ENCODE peak calls at places on chromosomes 7 and 10, in six cellular contexts. Y is Panc1, B is upper lobe of left lung, V is heart left ventricle, H is upper lobe of right lung, U is heart right ventricle. F is an unnamed sample.

GRCh38 chr7:151859111-151859947 is 17.6 kb downstream of the PRKAG2 start:
- ATAC-seq in B (no peak), V (peak; percentile 84), H (no peak), Y (no peak), U (peak; percentile 85), F (no peak)

GRCh38 chr10:30422296-30422695 is 11.7 kb upstream of the MAP3K8 start:
- ATAC-seq in H (no peak), U (no peak), B (no peak), Y (no peak), V (no peak), F (no peak)

GRCh38 chr10:124063736-124064135 is 29.7 kb downstream of the CHST15 start:
- ATAC-seq in Y (peak; percentile 90), V (no peak), B (peak; percentile 82), U (peak; percentile 42), H (peak; percentile 69), F (peak; percentile 64)

GRCh38 chr7:66281678-66282593 is 76.8 kb downstream of the TPST1 start:
- ATAC-seq in U (peak; percentile 62), Y (peak; percentile 83), B (peak; percentile 89), H (peak; percentile 70), V (peak; percentile 78), F (peak; percentile 69)

GRCh38 chr10:92691042-92691590 is 1.4 kb downstream of the HHEX start:
- ATAC-seq in B (no peak), U (no peak), V (no peak), Y (no peak), H (no peak), F (no peak)

GRCh38 chr10:15627617-15628196 is 92.0 kb downstream of the ITGA8 start:
- ATAC-seq in H (no peak), B (no peak), Y (no peak), U (no peak), V (no peak), F (no peak)

GRCh38 chr7:2403014-2403717 is at the start of gene CHST12:
- ATAC-seq in U (peak; percentile 92), B (peak; percentile 94), H (peak; percentile 95), Y (peak; percentile 85), V (peak; percentile 89), F (peak; percentile 90)

GRCh38 chr10:127889605-127890195 is 3.0 kb downstream of the CLRN3 start:
- ATAC-seq in Y (no peak), U (peak; percentile 61), H (peak; percentile 70), V (peak; percentile 69), B (peak; percentile 60), F (peak; percentile 48)

GRCh38 chr10:42887734-42888503 is 105.3 kb downstream of the BMS1 start:
- ATAC-seq in U (no peak), V (no peak), H (no peak), B (no peak), Y (no peak), F (no peak)

GRCh38 chr10:74026428-74026979 is 28.6 kb downstream of the VCL start:
- ATAC-seq in V (peak; percentile 38), U (no peak), H (no peak), B (peak; percentile 17), Y (no peak), F (no peak)

GRCh38 chr7:2614646-2615330 is 17.0 kb upstream of the TTYH3 start:
- ATAC-seq in B (no peak), U (no peak), Y (no peak), H (no peak), V (no peak), F (no peak)

GRCh38 chr10:44195120-44196007 is 189.5 kb downstream of the CXCL12 start:
- ATAC-seq in Y (peak; percentile 80), H (peak; percentile 32), V (peak; percentile 86), B (peak; percentile 80), U (peak; percentile 68), F (peak; percentile 65)

GRCh38 chr10:43121444-43121843 is 16.8 kb upstream of the CSGALNACT2 start:
- ATAC-seq in V (no peak), H (peak; percentile 47), Y (no peak), U (no peak), B (no peak), F (no peak)

GRCh38 chr10:6343321-6344010 is 140.7 kb downstream of the PFKFB3 start:
- ATAC-seq in B (no peak), Y (no peak), V (no peak), U (no peak), H (no peak), F (no peak)

GRCh38 chr10:21166557-21167287 is 269.6 kb upstream of the NEBL start:
- ATAC-seq in V (no peak), U (no peak), Y (peak; percentile 73), H (peak; percentile 93), B (peak; percentile 72), F (no peak)

GRCh38 chr7:86991844-86992243 is 67.6 kb downstream of the ELAPOR2 start:
- ATAC-seq in H (no peak), Y (no peak), V (no peak), B (no peak), U (no peak), F (no peak)

GRCh38 chr10:71933651-71934050 is 30.5 kb upstream of the CHST3 start:
- ATAC-seq in B (no peak), Y (no peak), H (no peak), U (no peak), V (no peak), F (no peak)

DNA sequence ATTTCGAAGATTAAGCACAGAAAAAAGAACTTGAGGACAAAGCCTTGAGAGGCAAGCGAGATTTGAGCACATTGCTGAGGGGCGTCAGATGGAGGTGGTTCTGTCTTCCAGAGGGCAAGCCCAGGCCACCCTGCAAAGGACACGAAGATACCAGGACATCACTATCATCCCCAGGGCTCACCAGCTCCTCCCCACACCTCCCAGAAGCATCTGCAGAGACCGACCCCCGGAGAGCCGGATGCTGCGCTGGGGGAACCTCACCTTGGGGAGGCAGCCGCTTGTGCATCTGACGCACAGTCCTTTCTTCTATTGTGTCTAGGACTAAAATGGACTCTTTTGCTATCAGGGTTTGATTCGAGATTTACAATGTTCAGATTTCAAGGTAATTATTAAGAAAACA is 259.7 kb downstream of the DNAJB6 start:
- ATAC-seq in Y (no peak), U (no peak), V (no peak), B (no peak), H (no peak), F (no peak)
- H3K4me3 ChIP-seq in Y (no peak overlapping the region), U (no peak overlapping the region), V (no peak overlapping the region), B (no peak overlapping the region), H (no peak overlapping the region), F (no peak overlapping the region)

GRCh38 chr10:69093933-69094332 is 6.0 kb downstream of the SRGN start:
- ATAC-seq in Y (peak; percentile 56), H (peak; percentile 42), V (no peak), U (no peak), B (no peak), F (no peak)
- H3K4me3 ChIP-seq in Y (no peak overlapping the region), H (no peak overlapping the region), V (no peak overlapping the region), U (no peak overlapping the region), B (no peak overlapping the region), F (no peak overlapping the region)

GRCh38 chr10:121679916-121680315 is 81.7 kb upstream of the FGFR2 start:
- ATAC-seq in V (no peak), B (no peak), H (no peak), Y (no peak), U (no peak), F (no peak)
- H3K4me3 ChIP-seq in V (no peak overlapping the region), B (no peak overlapping the region), H (no peak overlapping the region), Y (no peak overlapping the region), U (no peak overlapping the region), F (no peak overlapping the region)

GRCh38 chr10:9807848-9808247 is 1209.8 kb upstream of the CELF2 start:
- ATAC-seq in Y (no peak), H (no peak), V (no peak), B (no peak), U (no peak), F (no peak)
- H3K4me3 ChIP-seq in Y (no peak overlapping the region), H (no peak overlapping the region), V (no peak overlapping the region), B (no peak overlapping the region), U (no peak overlapping the region), F (no peak overlapping the region)

DNA sequence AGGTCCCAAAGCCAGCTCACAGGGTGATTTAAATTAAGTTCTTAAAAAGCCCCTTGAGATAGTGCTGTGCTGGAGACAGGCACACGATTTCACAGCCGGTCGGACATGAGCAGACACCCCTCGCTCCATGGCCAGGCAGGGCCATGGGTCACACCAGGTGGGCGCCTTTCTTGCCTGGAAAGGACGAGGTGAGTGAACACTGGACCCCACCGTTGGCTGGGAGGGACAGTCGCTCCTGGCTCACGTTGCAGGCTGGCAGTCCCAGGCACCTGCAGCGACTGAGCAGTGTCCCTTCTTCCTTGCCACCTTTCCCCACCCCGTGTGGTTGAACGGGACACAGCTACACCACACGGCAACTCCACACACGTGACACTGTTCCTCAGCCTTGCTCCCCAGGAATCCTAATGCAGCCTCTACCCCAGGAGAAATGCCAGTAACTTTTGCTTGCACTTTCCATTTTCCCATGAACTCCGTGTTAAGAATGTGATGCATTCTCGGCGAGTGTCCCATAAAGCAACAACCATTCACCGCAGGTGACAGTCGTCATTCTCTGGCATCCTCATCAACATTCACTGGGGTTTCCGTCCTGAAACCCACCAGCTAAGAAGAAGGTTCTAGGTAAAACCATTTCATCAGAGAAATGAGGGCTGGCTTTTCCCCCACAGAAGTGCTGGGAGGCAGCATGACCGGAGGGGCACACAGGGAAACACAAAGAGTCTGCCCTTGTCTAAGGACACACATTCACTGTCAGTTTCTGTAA is 217.4 kb downstream of the ZMYND11 start:
- ATAC-seq in H (no peak), U (no peak), Y (no peak), V (no peak), B (no peak), F (no peak)
- H3K4me3 ChIP-seq in H (no peak overlapping the region), U (no peak overlapping the region), Y (no peak overlapping the region), V (no peak overlapping the region), B (no peak overlapping the region), F (no peak overlapping the region)

GRCh38 chr10:23001901-23002516 is 74.2 kb downstream of the ARMC3 start:
- ATAC-seq in Y (no peak), U (no peak), V (no peak), H (no peak), B (no peak), F (no peak)
- H3K4me3 ChIP-seq in Y (no peak overlapping the region), U (no peak overlapping the region), V (no peak overlapping the region), H (no peak overlapping the region), B (no peak overlapping the region), F (no peak overlapping the region)

DNA sequence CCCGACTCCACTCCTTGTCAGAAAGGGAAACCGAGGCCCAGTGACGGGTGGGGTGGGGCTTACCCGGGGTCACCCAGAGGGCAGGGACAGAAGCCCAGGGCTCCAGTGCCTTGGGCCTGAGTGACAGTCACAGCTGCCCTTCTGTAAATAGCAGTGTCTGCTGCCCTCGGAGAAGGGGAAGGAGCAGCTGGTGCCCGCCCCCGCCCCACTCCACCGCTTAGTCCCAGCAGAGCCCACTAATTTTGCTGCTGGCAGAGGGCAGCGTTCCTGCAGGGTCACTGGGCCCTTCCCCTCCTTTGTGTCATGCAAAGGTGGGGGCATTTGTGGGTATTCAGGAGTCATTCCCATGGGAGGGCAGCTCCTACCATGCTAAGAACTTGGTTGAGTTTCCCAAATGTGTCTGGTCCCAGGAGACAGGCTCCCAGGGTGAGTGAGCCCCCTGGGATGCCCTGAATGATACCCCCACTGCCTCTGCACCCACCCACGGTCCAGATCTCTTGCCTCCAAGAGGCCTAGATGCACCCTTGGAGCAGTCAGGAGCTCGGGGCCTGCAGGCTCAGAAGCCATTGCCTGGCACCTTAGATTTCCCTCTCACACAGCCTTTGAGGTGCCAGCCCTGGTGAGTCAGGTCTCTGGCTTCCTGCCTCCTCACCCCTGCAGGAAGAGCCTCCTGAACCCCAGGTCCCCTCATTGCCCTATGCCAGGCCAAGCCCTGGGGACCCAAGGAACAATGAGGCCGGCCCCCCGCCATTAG is 17.2 kb downstream of the SH2B2 start:
- ATAC-seq in V (no peak), U (no peak), H (peak; percentile 29), B (no peak), Y (no peak), F (no peak)
- H3K4me3 ChIP-seq in V (no peak overlapping the region), U (no peak overlapping the region), H (no peak overlapping the region), B (no peak overlapping the region), Y (no peak overlapping the region), F (no peak overlapping the region)

F was measured in gastroesophageal sphincter.